ENCODE peak calls at places on chromosomes 12 and 14, in ten cellular contexts. Y is sciatic nerve, I is amygdala, Q is HFFc6, A is astrocyte, D is choroid plexus epithelial cell, P is GM18507, N is K562, E is C1 segment of cervical spinal cord, W is astrocyte of the spinal cord. M is an unnamed sample.

GRCh38 chr14:23460960-23461359 is 8.5 kb upstream of the NGDN start:
- DNase-seq in E (no peak), N (no peak), Y (no peak), P (no peak), I (no peak), Q (no peak), D (no peak), A (no peak), W (no peak), M (no peak)

GRCh38 chr12:131007031-131007793 is 53.5 kb downstream of the ADGRD1 start:
- DNase-seq in P (no peak), A (no peak), Y (no peak), D (no peak), N (no peak), E (no peak), I (peak), W (no peak), Q (no peak), M (no peak)

GRCh38 chr12:45217846-45218245 is 2.0 kb downstream of the ANO6 start:
- DNase-seq in I (no peak), A (no peak), Y (no peak), Q (no peak), W (peak), N (no peak), D (peak), E (no peak), P (no peak), M (no peak)

GRCh38 chr14:55272922-55273321 is 1.7 kb downstream of the FBXO34 start:
- DNase-seq in Q (no peak), E (no peak), Y (no peak), W (no peak), D (no peak), P (no peak), A (no peak), I (no peak), N (no peak), M (no peak)

GRCh38 chr12:56029666-56030293 is 8.9 kb downstream of the IKZF4 start:
- DNase-seq in Y (no peak), N (peak), A (peak), D (peak), P (peak), E (no peak), Q (peak), W (peak), I (peak), M (no peak)

GRCh38 chr14:68722186-68722585 is 70.7 kb downstream of the ZFP36L1 start:
- DNase-seq in P (no peak), A (no peak), W (no peak), Q (no peak), Y (no peak), I (no peak), D (peak), E (no peak), N (no peak), M (no peak)

GRCh38 chr14:90281261-90281660 is 24.9 kb downstream of the PSMC1 start:
- DNase-seq in A (peak), P (no peak), I (no peak), Y (no peak), N (no peak), E (no peak), Q (peak), W (peak), D (peak), M (peak)

GRCh38 chr14:76293221-76293620 is 82.7 kb upstream of the ESRRB start:
- DNase-seq in N (no peak), P (no peak), D (no peak), A (no peak), E (no peak), W (no peak), I (no peak), Q (no peak), Y (no peak), M (no peak)

GRCh38 chr12:71270057-71270456 is 112.3 kb upstream of the TSPAN8 start:
- DNase-seq in P (no peak), D (no peak), W (no peak), A (no peak), N (peak), E (no peak), I (no peak), Q (no peak), Y (no peak), M (no peak)

GRCh38 chr14:56490379-56490778 is 89.2 kb upstream of the TMEM260 start:
- DNase-seq in A (peak), E (no peak), I (no peak), W (peak), Y (no peak), N (no peak), D (peak), P (no peak), Q (peak), M (peak)

GRCh38 chr14:105137481-105138020 is 31.0 kb downstream of the JAG2 start:
- DNase-seq in D (no peak), N (no peak), Y (peak), W (no peak), I (no peak), P (no peak), E (no peak), Q (no peak), A (no peak), M (no peak)

GRCh38 chr12:116450406-116450910 is 108.7 kb upstream of the MAP1LC3B2 start:
- DNase-seq in N (no peak), P (no peak), A (no peak), I (no peak), Y (no peak), W (no peak), D (no peak), E (no peak), Q (no peak), M (no peak)

GRCh38 chr14:100611811-100612480 is 24.7 kb upstream of the BEGAIN start:
- DNase-seq in N (no peak), E (no peak), W (no peak), P (no peak), I (no peak), D (no peak), Y (peak), A (no peak), Q (no peak), M (no peak)

GRCh38 chr14:34711169-34711568 is 3.2 kb downstream of the CFL2 start:
- DNase-seq in Y (no peak), D (peak), W (peak), I (no peak), P (no peak), N (no peak), E (no peak), Q (peak), A (peak), M (peak)

GRCh38 chr14:21048638-21049037 is 6.5 kb downstream of the RNASE7 start:
- DNase-seq in Y (no peak), P (no peak), N (no peak), D (no peak), Q (no peak), W (no peak), I (no peak), E (no peak), A (peak), M (no peak)

GRCh38 chr12:27899151-27899661 is 73.3 kb downstream of the PTHLH start:
- DNase-seq in Q (peak), I (no peak), P (no peak), N (no peak), E (no peak), W (peak), A (peak), Y (no peak), D (peak), M (peak)

GRCh38 chr12:49109631-49110172 is 945 bp downstream of the LMBR1L start:
- DNase-seq in P (no peak), A (no peak), Q (no peak), I (no peak), W (no peak), N (no peak), E (no peak), Y (no peak), D (no peak), M (no peak)

GRCh38 chr14:24965934-24966593 is 83.9 kb downstream of the STXBP6 start:
- DNase-seq in E (no peak), D (peak), W (peak), Y (no peak), A (peak), N (no peak), Q (peak), P (no peak), I (no peak), M (peak)

GRCh38 chr14:90871605-90872233 is 55.5 kb upstream of the TTC7B start:
- DNase-seq in Y (no peak), I (no peak), N (no peak), P (no peak), E (no peak), A (peak), Q (peak), D (peak), W (peak), M (peak)

GRCh38 chr12:82627799-82628198 is 58.9 kb upstream of the TMTC2 start:
- DNase-seq in Q (peak), N (no peak), I (no peak), P (no peak), E (no peak), A (peak), D (peak), W (peak), Y (no peak), M (peak)

GRCh38 chr14:100593751-100594624 is 6.8 kb upstream of the BEGAIN start:
- DNase-seq in N (no peak), A (no peak), P (no peak), W (no peak), Q (no peak), D (no peak), E (no peak), I (no peak), Y (peak), M (no peak)

GRCh38 chr14:55585854-55586253 is 5.8 kb downstream of the KTN1 start:
- DNase-seq in A (peak), Y (no peak), Q (peak), D (peak), I (no peak), N (no peak), E (no peak), W (peak), P (no peak), M (no peak)

GRCh38 chr12:64733857-64734256 is 25.3 kb downstream of the GNS start:
- DNase-seq in D (no peak), E (no peak), Y (no peak), P (no peak), Q (peak), N (no peak), A (no peak), I (peak), W (no peak), M (peak)

GRCh38 chr12:131049002-131049401 is 95.3 kb downstream of the ADGRD1 start:
- DNase-seq in D (no peak), Q (no peak), N (no peak), P (no peak), W (no peak), E (no peak), I (no peak), Y (no peak), A (no peak), M (no peak)

GRCh38 chr14:98428483-98428994 is 843.5 kb downstream of the BCL11B start:
- DNase-seq in A (no peak), N (no peak), Y (no peak), I (no peak), P (no peak), E (no peak), W (no peak), Q (no peak), D (no peak), M (no peak)